ENCODE peak calls at places on chromosome 11, in seven cellular contexts. One of them, this sample, is unnamed.

GRCh38 chr11:121281609-121282164 is 10.9 kb upstream of the SC5D start:
- DNase-seq in Peyer's patch: no peak
- DNase-seq in heart left ventricle: no peak
- DNase-seq in right lobe of liver: no peak
- DNase-seq in A549: no peak
- DNase-seq in esophagus squamous epithelium: no peak
- DNase-seq in upper lobe of left lung: no peak
- DNase-seq in this sample: no peak

GRCh38 chr11:46914910-46915309 is 3.4 kb downstream of the LRP4 start:
- DNase-seq in Peyer's patch: no peak
- DNase-seq in heart left ventricle: no peak
- DNase-seq in right lobe of liver: no peak
- DNase-seq in A549: no peak
- DNase-seq in esophagus squamous epithelium: no peak
- DNase-seq in upper lobe of left lung: no peak
- DNase-seq in this sample: no peak

GRCh38 chr11:116071241-116071640 is 567.0 kb upstream of the CADM1 start:
- DNase-seq in Peyer's patch: no peak
- DNase-seq in heart left ventricle: no peak
- DNase-seq in right lobe of liver: no peak
- DNase-seq in A549: no peak
- DNase-seq in esophagus squamous epithelium: no peak
- DNase-seq in upper lobe of left lung: no peak
- DNase-seq in this sample: no peak

GRCh38 chr11:26557666-26558065 is 14.4 kb downstream of the MUC15 start:
- DNase-seq in Peyer's patch: no peak
- DNase-seq in heart left ventricle: no peak
- DNase-seq in right lobe of liver: no peak
- DNase-seq in A549: no peak
- DNase-seq in esophagus squamous epithelium: no peak
- DNase-seq in upper lobe of left lung: no peak
- DNase-seq in this sample: no peak

GRCh38 chr11:102399189-102399588 is 52.2 kb downstream of the BIRC2 start:
- DNase-seq in Peyer's patch: no peak
- DNase-seq in heart left ventricle: no peak
- DNase-seq in right lobe of liver: no peak
- DNase-seq in A549: no peak
- DNase-seq in esophagus squamous epithelium: no peak
- DNase-seq in upper lobe of left lung: no peak
- DNase-seq in this sample: no peak

GRCh38 chr11:82682003-82682751 is 51.5 kb downstream of the FAM181B start:
- DNase-seq in Peyer's patch: no peak
- DNase-seq in heart left ventricle: no peak
- DNase-seq in right lobe of liver: no peak
- DNase-seq in A549: peak
- DNase-seq in esophagus squamous epithelium: no peak
- DNase-seq in upper lobe of left lung: no peak
- DNase-seq in this sample: peak

GRCh38 chr11:103959279-103959930 is 77.0 kb upstream of the DDI1 start:
- DNase-seq in Peyer's patch: no peak
- DNase-seq in heart left ventricle: no peak
- DNase-seq in right lobe of liver: no peak
- DNase-seq in A549: peak
- DNase-seq in esophagus squamous epithelium: no peak
- DNase-seq in upper lobe of left lung: no peak
- DNase-seq in this sample: no peak

GRCh38 chr11:57427692-57428082 is 766 bp upstream of the SLC43A3 start:
- DNase-seq in Peyer's patch: peak
- DNase-seq in heart left ventricle: peak
- DNase-seq in right lobe of liver: peak
- DNase-seq in A549: no peak
- DNase-seq in esophagus squamous epithelium: no peak
- DNase-seq in upper lobe of left lung: no peak
- DNase-seq in this sample: no peak

GRCh38 chr11:96000064-96000463 is 76.2 kb upstream of the MTMR2 start:
- DNase-seq in Peyer's patch: no peak
- DNase-seq in heart left ventricle: no peak
- DNase-seq in right lobe of liver: no peak
- DNase-seq in A549: no peak
- DNase-seq in esophagus squamous epithelium: no peak
- DNase-seq in upper lobe of left lung: no peak
- DNase-seq in this sample: no peak

GRCh38 chr11:70608568-70609314 is 210.4 kb downstream of the CTTN start:
- DNase-seq in Peyer's patch: no peak
- DNase-seq in heart left ventricle: peak
- DNase-seq in right lobe of liver: peak
- DNase-seq in A549: no peak
- DNase-seq in esophagus squamous epithelium: no peak
- DNase-seq in upper lobe of left lung: peak
- DNase-seq in this sample: no peak

GRCh38 chr11:35321532-35322320 is 97.6 kb downstream of the SLC1A2 start:
- DNase-seq in Peyer's patch: no peak
- DNase-seq in heart left ventricle: peak
- DNase-seq in right lobe of liver: no peak
- DNase-seq in A549: no peak
- DNase-seq in esophagus squamous epithelium: no peak
- DNase-seq in upper lobe of left lung: no peak
- DNase-seq in this sample: no peak

GRCh38 chr11:70203749-70204465 is 811 bp downstream of the FADD start:
- DNase-seq in Peyer's patch: peak
- DNase-seq in heart left ventricle: no peak
- DNase-seq in right lobe of liver: peak
- DNase-seq in A549: peak
- DNase-seq in esophagus squamous epithelium: peak
- DNase-seq in upper lobe of left lung: no peak
- DNase-seq in this sample: peak

GRCh38 chr11:62151737-62152102 is 27.9 kb downstream of the INCENP start:
- DNase-seq in Peyer's patch: peak
- DNase-seq in heart left ventricle: no peak
- DNase-seq in right lobe of liver: no peak
- DNase-seq in A549: no peak
- DNase-seq in esophagus squamous epithelium: no peak
- DNase-seq in upper lobe of left lung: no peak
- DNase-seq in this sample: no peak

GRCh38 chr11:118415739-118416068 is 14.3 kb downstream of the ATP5MG start:
- DNase-seq in Peyer's patch: peak
- DNase-seq in heart left ventricle: peak
- DNase-seq in right lobe of liver: no peak
- DNase-seq in A549: peak
- DNase-seq in esophagus squamous epithelium: no peak
- DNase-seq in upper lobe of left lung: no peak
- DNase-seq in this sample: peak

GRCh38 chr11:123392813-123393212 is 37.3 kb upstream of the GRAMD1B start:
- DNase-seq in Peyer's patch: no peak
- DNase-seq in heart left ventricle: no peak
- DNase-seq in right lobe of liver: no peak
- DNase-seq in A549: no peak
- DNase-seq in esophagus squamous epithelium: no peak
- DNase-seq in upper lobe of left lung: no peak
- DNase-seq in this sample: no peak

GRCh38 chr11:95727630-95728029 is 62.0 kb downstream of the FAM76B start:
- DNase-seq in Peyer's patch: no peak
- DNase-seq in heart left ventricle: no peak
- DNase-seq in right lobe of liver: no peak
- DNase-seq in A549: no peak
- DNase-seq in esophagus squamous epithelium: no peak
- DNase-seq in upper lobe of left lung: no peak
- DNase-seq in this sample: no peak

GRCh38 chr11:14359573-14360031 is 619 bp upstream of the RRAS2 start:
- DNase-seq in Peyer's patch: no peak
- DNase-seq in heart left ventricle: no peak
- DNase-seq in right lobe of liver: no peak
- DNase-seq in A549: no peak
- DNase-seq in esophagus squamous epithelium: no peak
- DNase-seq in upper lobe of left lung: no peak
- DNase-seq in this sample: no peak

GRCh38 chr11:105357764-105358163 is 218.2 kb upstream of the CARD18 start:
- DNase-seq in Peyer's patch: no peak
- DNase-seq in heart left ventricle: no peak
- DNase-seq in right lobe of liver: no peak
- DNase-seq in A549: no peak
- DNase-seq in esophagus squamous epithelium: no peak
- DNase-seq in upper lobe of left lung: no peak
- DNase-seq in this sample: no peak

GRCh38 chr11:9678576-9678975 is 14.7 kb downstream of the SWAP70 start:
- DNase-seq in Peyer's patch: no peak
- DNase-seq in heart left ventricle: no peak
- DNase-seq in right lobe of liver: no peak
- DNase-seq in A549: no peak
- DNase-seq in esophagus squamous epithelium: no peak
- DNase-seq in upper lobe of left lung: no peak
- DNase-seq in this sample: no peak

GRCh38 chr11:71449596-71449995 is 1.4 kb upstream of the DHCR7 start:
- DNase-seq in Peyer's patch: peak
- DNase-seq in heart left ventricle: no peak
- DNase-seq in right lobe of liver: peak
- DNase-seq in A549: no peak
- DNase-seq in esophagus squamous epithelium: no peak
- DNase-seq in upper lobe of left lung: no peak
- DNase-seq in this sample: peak

GRCh38 chr11:99693941-99694492 is 673.3 kb downstream of the CNTN5 start:
- DNase-seq in Peyer's patch: no peak
- DNase-seq in heart left ventricle: no peak
- DNase-seq in right lobe of liver: no peak
- DNase-seq in A549: peak
- DNase-seq in esophagus squamous epithelium: no peak
- DNase-seq in upper lobe of left lung: no peak
- DNase-seq in this sample: peak

GRCh38 chr11:4032097-4032496 is 62.5 kb upstream of the RRM1 start:
- DNase-seq in Peyer's patch: no peak
- DNase-seq in heart left ventricle: no peak
- DNase-seq in right lobe of liver: no peak
- DNase-seq in A549: no peak
- DNase-seq in esophagus squamous epithelium: no peak
- DNase-seq in upper lobe of left lung: no peak
- DNase-seq in this sample: no peak

GRCh38 chr11:105372214-105372613 is 232.6 kb upstream of the CARD18 start:
- DNase-seq in Peyer's patch: no peak
- DNase-seq in heart left ventricle: no peak
- DNase-seq in right lobe of liver: no peak
- DNase-seq in A549: no peak
- DNase-seq in esophagus squamous epithelium: no peak
- DNase-seq in upper lobe of left lung: no peak
- DNase-seq in this sample: no peak

GRCh38 chr11:43517518-43517917 is 158.8 kb downstream of the TTC17 start:
- DNase-seq in Peyer's patch: no peak
- DNase-seq in heart left ventricle: no peak
- DNase-seq in right lobe of liver: no peak
- DNase-seq in A549: no peak
- DNase-seq in esophagus squamous epithelium: no peak
- DNase-seq in upper lobe of left lung: no peak
- DNase-seq in this sample: no peak

DNA sequence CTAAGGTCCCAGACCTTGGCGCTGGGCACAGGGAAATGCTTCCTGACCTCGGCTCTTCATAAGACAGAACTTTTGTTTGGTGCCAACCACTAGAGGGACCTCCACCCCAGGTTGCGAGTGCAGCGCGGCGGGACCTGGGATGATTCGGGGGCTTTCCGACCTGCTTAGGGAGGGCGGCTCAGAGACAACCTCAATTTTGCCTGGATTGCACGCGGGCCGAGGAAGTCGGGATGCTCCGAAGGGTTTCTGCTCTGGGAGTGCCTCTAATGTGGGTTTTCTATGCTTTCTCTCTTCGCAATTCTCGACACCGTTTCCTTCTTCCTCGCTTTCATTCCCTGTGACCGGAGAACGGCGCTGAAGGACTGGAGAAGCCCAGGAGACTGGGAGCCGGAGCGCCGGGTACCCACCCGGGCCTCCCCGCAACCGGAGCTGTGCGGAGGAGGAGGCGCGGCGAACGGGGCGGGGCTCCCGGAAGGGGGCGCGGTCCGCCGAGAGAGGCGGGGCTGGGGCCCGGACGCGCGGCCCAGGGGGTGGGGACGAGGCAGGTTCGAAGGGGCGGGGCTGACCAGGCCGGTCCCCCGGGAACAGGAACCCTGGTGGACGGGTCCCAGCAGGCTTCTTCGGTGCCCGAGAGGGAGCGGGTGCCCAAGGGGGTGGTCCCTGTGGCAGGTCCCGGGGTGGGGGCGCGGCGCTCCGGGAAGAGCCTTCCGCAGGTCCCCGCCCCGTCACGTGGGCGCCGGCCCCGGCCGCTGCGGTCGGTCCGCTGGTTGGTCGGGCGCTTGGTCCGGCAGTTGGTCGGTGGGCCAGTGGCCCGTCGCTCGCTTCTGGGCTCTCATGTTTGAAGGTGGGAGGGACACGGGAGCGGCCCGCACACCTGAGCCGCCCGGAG is at the start of gene PPFIBP2:
- DNase-seq in Peyer's patch: peak
- DNase-seq in heart left ventricle: peak
- DNase-seq in right lobe of liver: peak
- DNase-seq in A549: peak
- DNase-seq in esophagus squamous epithelium: no peak
- DNase-seq in upper lobe of left lung: peak
- DNase-seq in this sample: peak
- TF ChIP-seq POLR2A in Peyer's patch: no peak
- TF ChIP-seq POLR2A in heart left ventricle: no peak
- TF ChIP-seq POLR2A in right lobe of liver: peak
- TF ChIP-seq POLR2A in A549: no peak
- TF ChIP-seq POLR2A in esophagus squamous epithelium: peak
- TF ChIP-seq POLR2A in upper lobe of left lung: peak
- TF ChIP-seq POLR2A in this sample: no peak

DNA sequence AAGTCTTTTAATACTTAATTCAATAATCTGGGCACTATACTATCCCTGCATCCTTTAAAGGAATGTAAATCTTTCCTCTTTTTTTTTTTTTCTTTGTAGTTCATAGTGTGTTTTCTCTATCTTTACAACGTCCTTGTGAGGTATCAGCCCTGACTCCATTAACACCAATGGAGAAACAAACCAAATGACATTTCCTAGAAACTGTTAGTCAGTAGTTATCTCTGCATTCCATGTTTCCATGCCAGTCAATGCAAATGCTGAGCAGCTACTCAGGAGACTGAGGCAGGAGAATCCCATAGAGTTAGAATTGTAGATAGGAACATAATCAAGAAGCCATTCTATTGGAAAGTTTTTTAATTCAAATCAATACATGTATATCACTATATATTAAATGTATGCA is 182.2 kb downstream of the ARHGAP42 start:
- DNase-seq in Peyer's patch: no peak
- DNase-seq in heart left ventricle: no peak
- DNase-seq in right lobe of liver: no peak
- DNase-seq in A549: no peak
- DNase-seq in esophagus squamous epithelium: no peak
- DNase-seq in upper lobe of left lung: no peak
- DNase-seq in this sample: no peak
- TF ChIP-seq POLR2A in Peyer's patch: no peak
- TF ChIP-seq POLR2A in heart left ventricle: no peak
- TF ChIP-seq POLR2A in right lobe of liver: no peak
- TF ChIP-seq POLR2A in A549: no peak
- TF ChIP-seq POLR2A in esophagus squamous epithelium: no peak
- TF ChIP-seq POLR2A in upper lobe of left lung: no peak
- TF ChIP-seq POLR2A in this sample: no peak

GRCh38 chr11:67453816-67454732 is 1.1 kb upstream of the CABP4 start:
- DNase-seq in Peyer's patch: no peak
- DNase-seq in heart left ventricle: no peak
- DNase-seq in right lobe of liver: no peak
- DNase-seq in A549: no peak
- DNase-seq in esophagus squamous epithelium: no peak
- DNase-seq in upper lobe of left lung: peak
- DNase-seq in this sample: no peak
- TF ChIP-seq POLR2A in Peyer's patch: no peak
- TF ChIP-seq POLR2A in heart left ventricle: no peak
- TF ChIP-seq POLR2A in right lobe of liver: no peak
- TF ChIP-seq POLR2A in A549: no peak
- TF ChIP-seq POLR2A in esophagus squamous epithelium: no peak
- TF ChIP-seq POLR2A in upper lobe of left lung: no peak
- TF ChIP-seq POLR2A in this sample: no peak

GRCh38 chr11:72629266-72629665 is 45.0 kb downstream of the PDE2A start:
- DNase-seq in Peyer's patch: peak
- DNase-seq in heart left ventricle: peak
- DNase-seq in right lobe of liver: no peak
- DNase-seq in A549: no peak
- DNase-seq in esophagus squamous epithelium: no peak
- DNase-seq in upper lobe of left lung: no peak
- DNase-seq in this sample: no peak
- TF ChIP-seq POLR2A in Peyer's patch: no peak
- TF ChIP-seq POLR2A in heart left ventricle: no peak
- TF ChIP-seq POLR2A in right lobe of liver: no peak
- TF ChIP-seq POLR2A in A549: no peak
- TF ChIP-seq POLR2A in esophagus squamous epithelium: no peak
- TF ChIP-seq POLR2A in upper lobe of left lung: no peak
- TF ChIP-seq POLR2A in this sample: no peak

This sample was measured in erythroblast.